ENCODE peak calls at places on chromosomes 12 and 14, in seven cellular contexts. A, L, U, B, Q, D and T are unnamed samples.

GRCh38 chr12:19387182-19387581 is 52.1 kb upstream of the AEBP2 start:
- DNase-seq in A (no peak), L (no peak), U (no peak), B (no peak), Q (no peak), D (no peak), T (no peak)

GRCh38 chr14:72559227-72559626 is 334.7 kb downstream of the DPF3 start:
- DNase-seq in A (no peak), L (no peak), U (no peak), B (no peak), Q (no peak), D (no peak), T (no peak)

GRCh38 chr12:50188280-50188781 is 21.2 kb upstream of the CERS5 start:
- DNase-seq in A (peak; percentile 93), L (no peak), U (no peak), B (no peak), Q (no peak), D (no peak), T (no peak)

GRCh38 chr14:22986508-22987054 is 4.2 kb upstream of the AJUBA start:
- DNase-seq in A (peak; percentile 93), L (no peak), U (no peak), B (peak; percentile 79), Q (peak; percentile 73), D (peak; percentile 76), T (peak; percentile 65)

GRCh38 chr14:75428230-75429104 is 645 bp downstream of the JDP2 start:
- DNase-seq in A (no peak), L (no peak), U (no peak), B (peak; percentile 73), Q (peak; percentile 47), D (peak; percentile 74), T (peak; percentile 54)

GRCh38 chr14:42532194-42532593 is 925.5 kb downstream of the LRFN5 start:
- DNase-seq in A (no peak), L (no peak), U (no peak), B (no peak), Q (no peak), D (no peak), T (no peak)

GRCh38 chr12:57236925-57237652 is 7.6 kb downstream of the SHMT2 start:
- DNase-seq in A (no peak), L (no peak), U (no peak), B (no peak), Q (no peak), D (no peak), T (no peak)

GRCh38 chr14:71855399-71856036 is 76.7 kb upstream of the RGS6 start:
- DNase-seq in A (peak; percentile 49), L (peak; percentile 31), U (peak; percentile 43), B (peak; percentile 65), Q (peak; percentile 30), D (peak; percentile 50), T (peak; percentile 24)

GRCh38 chr12:114958538-114958937 is 274.6 kb upstream of the TBX3 start:
- DNase-seq in A (no peak), L (no peak), U (no peak), B (no peak), Q (no peak), D (peak; percentile 12), T (no peak)

GRCh38 chr14:47442206-47442605 is 233.2 kb downstream of the MDGA2 start:
- DNase-seq in A (peak; percentile 35), L (no peak), U (peak; percentile 59), B (no peak), Q (no peak), D (no peak), T (no peak)

GRCh38 chr12:43004908-43005307 is 415.4 kb upstream of the PRICKLE1 start:
- DNase-seq in A (no peak), L (no peak), U (no peak), B (peak; percentile 20), Q (no peak), D (no peak), T (no peak)

GRCh38 chr12:102480401-102480800 is at the start of gene IGF1:
- DNase-seq in A (no peak), L (no peak), U (no peak), B (no peak), Q (no peak), D (no peak), T (no peak)

GRCh38 chr12:40058721-40059190 is 47.1 kb downstream of the SLC2A13 start:
- DNase-seq in A (no peak), L (no peak), U (no peak), B (no peak), Q (no peak), D (no peak), T (no peak)

GRCh38 chr12:122385171-122386041 is 37.1 kb downstream of the CLIP1 start:
- DNase-seq in A (no peak), L (no peak), U (no peak), B (no peak), Q (no peak), D (no peak), T (no peak)

GRCh38 chr12:3296409-3296701 is 194.6 kb upstream of the PRMT8 start:
- DNase-seq in A (no peak), L (no peak), U (no peak), B (no peak), Q (no peak), D (no peak), T (no peak)

GRCh38 chr12:26813812-26814211 is 19.2 kb downstream of the ITPR2 start:
- DNase-seq in A (no peak), L (no peak), U (no peak), B (no peak), Q (no peak), D (no peak), T (no peak)

GRCh38 chr12:26807292-26807691 is 25.7 kb downstream of the ITPR2 start:
- DNase-seq in A (no peak), L (no peak), U (no peak), B (no peak), Q (no peak), D (no peak), T (no peak)

GRCh38 chr12:26809611-26810298 is 23.2 kb downstream of the ITPR2 start:
- DNase-seq in A (no peak), L (no peak), U (no peak), B (no peak), Q (no peak), D (no peak), T (no peak)

GRCh38 chr12:26808766-26809460 is 24.1 kb downstream of the ITPR2 start:
- DNase-seq in A (no peak), L (no peak), U (no peak), B (no peak), Q (no peak), D (no peak), T (no peak)

GRCh38 chr12:26810330-26810729 is 22.7 kb downstream of the ITPR2 start:
- DNase-seq in A (no peak), L (no peak), U (no peak), B (no peak), Q (no peak), D (no peak), T (no peak)
- TF ChIP-seq POLR2AphosphoS5 in A (no peak), L (no peak), U (no peak), B (no peak), Q (no peak), D (no peak), T (no peak)

GRCh38 chr12:28766398-28766797 is 382.7 kb upstream of the FAR2 start:
- DNase-seq in A (no peak), L (no peak), U (no peak), B (peak; percentile 32), Q (no peak), D (no peak), T (no peak)

GRCh38 chr12:28771961-28772360 is 377.1 kb upstream of the FAR2 start:
- DNase-seq in A (no peak), L (no peak), U (no peak), B (no peak), Q (no peak), D (no peak), T (no peak)

GRCh38 chr12:28770329-28770728 is 378.7 kb upstream of the FAR2 start:
- DNase-seq in A (no peak), L (no peak), U (no peak), B (no peak), Q (no peak), D (no peak), T (no peak)

GRCh38 chr12:28767836-28768348 is 381.2 kb upstream of the FAR2 start:
- DNase-seq in A (no peak), L (no peak), U (no peak), B (no peak), Q (no peak), D (no peak), T (no peak)
- TF ChIP-seq TAF1 in A (no peak), L (no peak), U (no peak), B (no peak), Q (no peak), D (no peak), T (no peak)

DNA sequence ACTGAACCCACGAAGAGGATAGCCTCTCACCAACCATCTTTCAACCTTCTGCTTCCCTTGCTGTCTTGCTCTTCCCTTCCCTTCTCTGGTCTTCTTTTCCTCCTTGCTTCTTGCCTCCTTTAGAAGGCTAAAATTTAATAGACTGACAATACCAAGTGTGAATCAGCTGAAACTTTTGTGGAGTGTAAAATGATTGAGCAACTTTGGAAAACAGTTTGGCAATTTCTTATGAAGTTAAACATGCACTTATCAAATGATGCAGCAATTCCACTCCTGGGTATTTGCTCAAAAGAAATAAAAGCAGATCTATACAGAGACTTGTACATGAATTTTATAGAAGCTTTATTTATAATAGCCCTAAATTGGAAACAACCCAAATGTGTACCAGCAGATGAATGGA is 3.3 kb upstream of the KRT86 start:
- DNase-seq in A (no peak), L (no peak), U (no peak), B (no peak), Q (no peak), D (no peak), T (no peak)
- TF ChIP-seq POLR2AphosphoS5 in A (no peak), L (no peak), U (no peak), B (no peak), Q (no peak), D (no peak), T (no peak)

GRCh38 chr12:93699271-93700141 is 22.3 kb downstream of the CRADD start:
- DNase-seq in A (peak; percentile 71), L (no peak), U (no peak), B (no peak), Q (no peak), D (no peak), T (no peak)
- TF ChIP-seq TAF1 in A (no peak), L (no peak), U (no peak), B (no peak), Q (no peak), D (no peak), T (no peak)

GRCh38 chr12:6327591-6328041 is 14.3 kb downstream of the TNFRSF1A start:
- DNase-seq in A (no peak), L (no peak), U (no peak), B (no peak), Q (no peak), D (no peak), T (no peak)

GRCh38 chr12:6328045-6328779 is 13.7 kb downstream of the TNFRSF1A start:
- DNase-seq in A (no peak), L (no peak), U (no peak), B (no peak), Q (no peak), D (no peak), T (no peak)

GRCh38 chr12:6326316-6326959 is 15.4 kb downstream of the TNFRSF1A start:
- DNase-seq in A (peak; percentile 65), L (no peak), U (no peak), B (peak; percentile 78), Q (no peak), D (peak; percentile 23), T (no peak)

GRCh38 chr12:6328945-6329692 is 12.8 kb downstream of the TNFRSF1A start:
- DNase-seq in A (no peak), L (no peak), U (no peak), B (no peak), Q (no peak), D (no peak), T (no peak)

GRCh38 chr12:6327159-6327558 is 14.7 kb downstream of the TNFRSF1A start:
- DNase-seq in A (no peak), L (no peak), U (no peak), B (no peak), Q (no peak), D (no peak), T (no peak)
- TF ChIP-seq POLR2AphosphoS5 in A (peak; percentile 5), L (no peak), U (no peak), B (no peak), Q (no peak), D (no peak), T (no peak)